ENCODE peak calls at places on chromosomes 6 and 20, in seven cellular contexts. Q is hepatocyte; K is hepatic stellate cell; V is GM12865; P is substantia nigra; E is naive thymus-derived CD4-positive, alpha-beta T cell; I is AG09309. X is an unnamed sample.
A peak's percentile ranks its signal among the peaks of the same experiment; 100 is the strongest.

GRCh38 chr6:112636650-112637260 is 289.6 kb downstream of the RFPL4B start:
- DNase-seq in I (peak; percentile 16), V (no peak), K (peak; percentile 31), P (no peak), Q (no peak), E (no peak), X (no peak)

GRCh38 chr6:28922841-28923317 is 906 bp downstream of the TRIM27 start:
- DNase-seq in E (peak; percentile 30), Q (peak; percentile 59), K (peak; percentile 26), P (peak; percentile 32), V (peak; percentile 69), I (no peak), X (peak; percentile 37)

GRCh38 chr20:63307538-63308217 is 14.7 kb downstream of the COL20A1 start:
- DNase-seq in I (no peak), K (no peak), E (no peak), P (no peak), Q (no peak), V (no peak), X (no peak)

GRCh38 chr6:11538049-11538798 is 675 bp downstream of the TMEM170B start:
- DNase-seq in K (peak; percentile 26), I (no peak), Q (peak; percentile 63), E (peak; percentile 42), P (no peak), V (peak; percentile 33), X (no peak)

GRCh38 chr6:130411481-130411880 is 45.7 kb downstream of the TMEM200A start:
- DNase-seq in I (no peak), Q (no peak), V (no peak), P (no peak), E (no peak), K (no peak), X (no peak)

GRCh38 chr6:44113396-44113795 is 13.9 kb downstream of the MRPL14 start:
- DNase-seq in P (no peak), E (no peak), V (no peak), Q (no peak), K (no peak), I (no peak), X (no peak)

GRCh38 chr20:13425401-13425800 is 204.3 kb downstream of the ISM1 start:
- DNase-seq in I (no peak), P (no peak), Q (no peak), E (no peak), K (no peak), V (no peak), X (no peak)

GRCh38 chr20:20668639-20669038 is 43.8 kb downstream of the RALGAPA2 start:
- DNase-seq in K (no peak), I (no peak), E (no peak), V (peak; percentile 76), Q (no peak), P (no peak), X (peak; percentile 2)

GRCh38 chr6:125858427-125859320 is 67.9 kb downstream of the NCOA7 start:
- DNase-seq in K (peak; percentile 72), I (no peak), Q (peak; percentile 81), V (peak; percentile 79), E (peak; percentile 10), P (peak; percentile 45), X (peak; percentile 78)

X was measured in hippocampal formation.